ENCODE peak calls at places on chromosomes 11 and 22, in four cellular contexts. X is GM12878, T is K562, M is HepG2. W is an unnamed sample.

GRCh38 chr22:43152355-43153071 is 1.2 kb downstream of the TSPO start:
- DNase-seq in X (no peak), T (peak; percentile 25), M (no peak), W (no peak)

GRCh38 chr11:123217897-123218296 is 22.8 kb upstream of the CLMP start:
- DNase-seq in X (no peak), T (no peak), M (no peak), W (no peak)

GRCh38 chr11:101867951-101868350 is 46.9 kb upstream of the CEP126 start:
- DNase-seq in X (no peak), T (no peak), M (no peak), W (no peak)

GRCh38 chr11:102225689-102226562 is 91.4 kb upstream of the BIRC3 start:
- DNase-seq in X (no peak), T (no peak), M (peak; percentile 28), W (no peak)

GRCh38 chr11:22730319-22730718 is 63.9 kb downstream of the GAS2 start:
- DNase-seq in X (no peak), T (no peak), M (peak; percentile 59), W (no peak)

GRCh38 chr11:285021-285893 is 3.7 kb upstream of the PGGHG start:
- DNase-seq in X (no peak), T (no peak), M (no peak), W (no peak)

GRCh38 chr11:57310630-57311086 is 14.1 kb downstream of the TNKS1BP1 start:
- DNase-seq in X (no peak), T (no peak), M (peak; percentile 78), W (no peak)

GRCh38 chr11:118531597-118532084 is 649 bp downstream of the TMEM25 start:
- DNase-seq in X (no peak), T (no peak), M (peak; percentile 12), W (peak; percentile 49)

GRCh38 chr11:11845066-11845465 is 3.3 kb downstream of the USP47 start:
- DNase-seq in X (no peak), T (peak; percentile 57), M (no peak), W (no peak)

GRCh38 chr11:70547821-70548670 is 149.7 kb downstream of the CTTN start:
- DNase-seq in X (no peak), T (no peak), M (no peak), W (no peak)

GRCh38 chr11:59368238-59369022 is 9.7 kb downstream of the OR5AN1 start:
- DNase-seq in X (no peak), T (no peak), M (no peak), W (no peak)

GRCh38 chr11:128725630-128726461 is 32.0 kb downstream of the FLI1 start:
- DNase-seq in X (peak; percentile 89), T (no peak), M (no peak), W (no peak)

GRCh38 chr22:45223304-45224117 is 17.2 kb downstream of the KIAA0930 start:
- DNase-seq in X (no peak), T (peak; percentile 35), M (no peak), W (no peak)

GRCh38 chr22:23274891-23275694 is 94.8 kb downstream of the BCR start:
- DNase-seq in X (no peak), T (peak; percentile 34), M (no peak), W (no peak)

GRCh38 chr11:8067929-8068575 is 13.0 kb upstream of the TUB start:
- DNase-seq in X (no peak), T (no peak), M (no peak), W (no peak)

GRCh38 chr11:114169321-114169749 is 109.8 kb downstream of the ZBTB16 start:
- DNase-seq in X (no peak), T (no peak), M (no peak), W (no peak)

GRCh38 chr11:15034687-15035267 is 38.6 kb upstream of the CALCB start:
- DNase-seq in X (no peak), T (no peak), M (no peak), W (no peak)

GRCh38 chr11:15038963-15039362 is 34.4 kb upstream of the CALCB start:
- DNase-seq in X (no peak), T (no peak), M (no peak), W (no peak)

DNA sequence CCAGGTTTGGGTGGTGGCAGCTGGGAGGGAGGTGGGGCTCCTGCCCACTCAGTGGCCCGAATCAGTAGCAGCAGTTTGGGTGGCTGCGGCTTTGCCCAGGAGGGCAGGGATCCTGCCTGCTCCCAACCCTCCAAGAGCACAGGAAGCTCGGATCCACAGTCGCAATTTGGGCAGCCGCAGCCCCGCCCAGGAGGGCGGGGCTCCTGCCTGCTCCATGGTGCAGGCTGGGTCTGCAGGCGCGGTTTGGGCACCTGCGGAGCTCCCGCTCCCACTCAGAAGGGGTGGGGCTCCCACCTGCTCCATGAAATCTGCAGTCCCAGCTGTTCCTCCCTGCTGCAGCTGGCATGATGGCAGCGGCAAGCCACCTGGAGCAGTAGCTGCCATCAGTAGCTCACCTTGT is 38.1 kb upstream of the CALCB start:
- DNase-seq in X (no peak), T (peak; percentile 6), M (no peak), W (no peak)
- TF ChIP-seq TARDBP in X (no peak), T (no peak), M (no peak), W (no peak)

GRCh38 chr11:47233989-47234668 is 14.5 kb downstream of the ACP2 start:
- DNase-seq in X (no peak), T (peak; percentile 57), M (peak; percentile 41), W (no peak)
- TF ChIP-seq TARDBP in X (no peak), T (no peak), M (no peak), W (no peak)

GRCh38 chr11:61999141-61999975 is 31.9 kb upstream of the FTH1 start:
- DNase-seq in X (no peak), T (no peak), M (peak; percentile 64), W (no peak)

GRCh38 chr11:61996933-61997332 is 29.5 kb upstream of the FTH1 start:
- DNase-seq in X (no peak), T (no peak), M (peak; percentile 69), W (no peak)

GRCh38 chr11:62001450-62002178 is 34.2 kb upstream of the FTH1 start:
- DNase-seq in X (no peak), T (peak; percentile 46), M (peak; percentile 91), W (no peak)

GRCh38 chr11:62004473-62004872 is 37.0 kb upstream of the FTH1 start:
- DNase-seq in X (peak; percentile 66), T (no peak), M (no peak), W (no peak)

GRCh38 chr11:62000539-62001446 is 33.4 kb upstream of the FTH1 start:
- DNase-seq in X (no peak), T (no peak), M (peak; percentile 54), W (no peak)
- TF ChIP-seq TARDBP in X (no peak), T (no peak), M (no peak), W (no peak)

GRCh38 chr11:17366491-17366890 is 14.9 kb downstream of the NCR3LG1 start:
- DNase-seq in X (no peak), T (no peak), M (no peak), W (no peak)
- TF ChIP-seq TARDBP in X (no peak), T (no peak), M (no peak), W (no peak)

GRCh38 chr22:50542416-50542927 is 3.2 kb upstream of the KLHDC7B start:
- DNase-seq in X (peak; percentile 93), T (no peak), M (no peak), W (no peak)

GRCh38 chr22:50546326-50547230 is 879 bp downstream of the KLHDC7B start:
- DNase-seq in X (no peak), T (no peak), M (no peak), W (no peak)

GRCh38 chr22:50544746-50545253 is 899 bp upstream of the KLHDC7B start:
- DNase-seq in X (no peak), T (no peak), M (no peak), W (no peak)

GRCh38 chr22:50545522-50546325 is at the start of gene KLHDC7B:
- DNase-seq in X (no peak), T (no peak), M (no peak), W (no peak)

DNA sequence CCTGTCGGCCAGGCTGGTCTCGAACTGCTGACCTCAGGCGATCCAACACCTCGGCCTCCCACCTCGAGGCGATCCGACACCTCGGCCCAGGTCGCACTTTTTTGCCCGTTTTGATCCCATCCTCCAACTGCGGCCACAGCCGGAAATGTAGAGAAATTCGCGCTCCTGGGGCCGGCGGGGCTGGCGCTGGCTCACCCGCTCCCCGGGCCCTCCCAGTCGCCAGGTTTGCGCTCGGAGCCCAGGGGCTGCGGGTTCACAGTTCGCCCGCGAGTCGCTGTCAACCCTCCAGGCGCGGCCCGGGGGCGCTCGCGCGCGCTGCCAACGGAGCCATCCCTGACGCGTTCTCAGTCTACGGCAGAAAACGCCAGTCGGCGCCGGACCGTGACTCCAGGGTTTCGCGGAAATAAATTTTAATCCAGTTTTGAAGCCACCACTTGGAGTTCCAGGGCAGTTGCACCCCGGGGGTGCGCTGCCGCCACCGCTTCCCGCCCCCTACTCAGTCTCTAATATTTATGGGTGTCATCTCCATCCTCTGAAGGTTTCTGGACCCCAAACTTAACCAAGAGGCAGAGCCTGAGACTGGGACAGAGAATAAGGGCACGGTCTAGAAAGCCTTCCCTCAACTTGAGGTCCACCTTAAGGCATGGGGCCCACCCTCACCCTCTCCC is 1.5 kb upstream of the KLHDC7B start:
- DNase-seq in X (no peak), T (no peak), M (no peak), W (peak; percentile 91)
- TF ChIP-seq TARDBP in X (no peak), T (no peak), M (no peak), W (no peak)